ENCODE peak calls at places on chromosomes 12 and 14, in four cellular contexts. One of them, this sample, is unnamed.

GRCh38 chr12:2242206-2242605 is 189.4 kb downstream of the CACNA1C start:
- DNase-seq in HCT116: no peak
- DNase-seq in HepG2: no peak
- DNase-seq in SK-N-SH: no peak
- DNase-seq in this sample: no peak

GRCh38 chr14:103512701-103513611 is 9.7 kb downstream of the CKB start:
- DNase-seq in SK-N-SH: no peak
- DNase-seq in HepG2: no peak
- DNase-seq in HCT116: no peak
- DNase-seq in this sample: no peak

GRCh38 chr12:27505124-27505523 is 18.9 kb upstream of the PPFIBP1 start:
- DNase-seq in HCT116: no peak
- DNase-seq in SK-N-SH: no peak
- DNase-seq in HepG2: no peak
- DNase-seq in this sample: no peak

GRCh38 chr14:95808371-95808770 is 68.3 kb upstream of the TUNAR start:
- DNase-seq in HepG2: no peak
- DNase-seq in HCT116: no peak
- DNase-seq in SK-N-SH: no peak
- DNase-seq in this sample: no peak

GRCh38 chr12:47231456-47231855 is 151.7 kb upstream of the AMIGO2 start:
- DNase-seq in HepG2: no peak
- DNase-seq in HCT116: no peak
- DNase-seq in SK-N-SH: no peak
- DNase-seq in this sample: no peak

GRCh38 chr14:23817164-23817767 is 136.3 kb upstream of the DHRS4 start:
- DNase-seq in HepG2: no peak
- DNase-seq in SK-N-SH: no peak
- DNase-seq in HCT116: no peak
- DNase-seq in this sample: no peak

GRCh38 chr12:111758120-111758561 is 8.6 kb upstream of the ALDH2 start:
- DNase-seq in SK-N-SH: no peak
- DNase-seq in HepG2: no peak
- DNase-seq in HCT116: no peak
- DNase-seq in this sample: no peak

GRCh38 chr12:119486599-119487154 is 106.9 kb upstream of the TMEM233 start:
- DNase-seq in HCT116: no peak
- DNase-seq in SK-N-SH: peak
- DNase-seq in HepG2: no peak
- DNase-seq in this sample: no peak

GRCh38 chr14:53306267-53306721 is 153.2 kb upstream of the DDHD1 start:
- DNase-seq in HepG2: peak
- DNase-seq in HCT116: peak
- DNase-seq in SK-N-SH: peak
- DNase-seq in this sample: peak

GRCh38 chr14:78232666-78233065 is 62.5 kb downstream of the NRXN3 start:
- DNase-seq in HCT116: no peak
- DNase-seq in HepG2: no peak
- DNase-seq in SK-N-SH: no peak
- DNase-seq in this sample: no peak

GRCh38 chr12:26691234-26691970 is 141.6 kb downstream of the ITPR2 start:
- DNase-seq in HepG2: peak
- DNase-seq in HCT116: peak
- DNase-seq in SK-N-SH: no peak
- DNase-seq in this sample: peak

GRCh38 chr14:87883750-87884149 is 109.2 kb downstream of the GALC start:
- DNase-seq in SK-N-SH: no peak
- DNase-seq in HepG2: no peak
- DNase-seq in HCT116: no peak
- DNase-seq in this sample: no peak

GRCh38 chr14:20782280-20782890 is 1.3 kb downstream of the RNASE6 start:
- DNase-seq in HCT116: no peak
- DNase-seq in SK-N-SH: no peak
- DNase-seq in HepG2: no peak
- DNase-seq in this sample: no peak

GRCh38 chr12:70550180-70550577 is 87.0 kb downstream of the PTPRB start:
- DNase-seq in SK-N-SH: no peak
- DNase-seq in HepG2: no peak
- DNase-seq in HCT116: no peak
- DNase-seq in this sample: no peak

GRCh38 chr12:89162704-89163261 is 189.5 kb downstream of the DUSP6 start:
- DNase-seq in SK-N-SH: no peak
- DNase-seq in HepG2: no peak
- DNase-seq in HCT116: peak
- DNase-seq in this sample: no peak

GRCh38 chr12:120350576-120351350 is 18.2 kb downstream of the MSI1 start:
- DNase-seq in SK-N-SH: no peak
- DNase-seq in HCT116: no peak
- DNase-seq in HepG2: no peak
- DNase-seq in this sample: no peak

GRCh38 chr12:108043750-108044149 is 85.3 kb upstream of the WSCD2 start:
- DNase-seq in HepG2: no peak
- DNase-seq in SK-N-SH: no peak
- DNase-seq in HCT116: no peak
- DNase-seq in this sample: no peak

GRCh38 chr12:66403746-66404145 is 101.5 kb downstream of the HELB start:
- DNase-seq in SK-N-SH: peak
- DNase-seq in HepG2: no peak
- DNase-seq in HCT116: no peak
- DNase-seq in this sample: no peak

GRCh38 chr14:85293820-85294219 is 236.1 kb upstream of the FLRT2 start:
- DNase-seq in HCT116: no peak
- DNase-seq in SK-N-SH: no peak
- DNase-seq in HepG2: no peak
- DNase-seq in this sample: no peak

GRCh38 chr12:9757433-9758025 is 3.2 kb downstream of the CD69 start:
- DNase-seq in HCT116: no peak
- DNase-seq in HepG2: no peak
- DNase-seq in SK-N-SH: no peak
- DNase-seq in this sample: no peak

GRCh38 chr12:24307716-24308335 is 358.4 kb upstream of the SOX5 start:
- DNase-seq in HCT116: no peak
- DNase-seq in HepG2: no peak
- DNase-seq in SK-N-SH: no peak
- DNase-seq in this sample: no peak

GRCh38 chr12:103771466-103771865 is 69.6 kb downstream of the NT5DC3 start:
- DNase-seq in SK-N-SH: peak
- DNase-seq in HepG2: peak
- DNase-seq in HCT116: no peak
- DNase-seq in this sample: peak

GRCh38 chr12:50240096-50240791 is 43.1 kb downstream of the LIMA1 start:
- DNase-seq in SK-N-SH: no peak
- DNase-seq in HCT116: no peak
- DNase-seq in HepG2: no peak
- DNase-seq in this sample: no peak

GRCh38 chr12:70608184-70608583 is 29.0 kb downstream of the PTPRB start:
- DNase-seq in HepG2: no peak
- DNase-seq in SK-N-SH: no peak
- DNase-seq in HCT116: no peak
- DNase-seq in this sample: no peak

GRCh38 chr12:1056390-1056789 is 65.4 kb downstream of the ERC1 start:
- DNase-seq in HCT116: no peak
- DNase-seq in HepG2: no peak
- DNase-seq in SK-N-SH: no peak
- DNase-seq in this sample: no peak

GRCh38 chr14:21074398-21075272 is 4.5 kb downstream of the ARHGEF40 start:
- DNase-seq in SK-N-SH: no peak
- DNase-seq in HCT116: no peak
- DNase-seq in HepG2: no peak
- DNase-seq in this sample: no peak

GRCh38 chr12:68896881-68897540 is 36.0 kb downstream of the CPM start:
- DNase-seq in HepG2: no peak
- DNase-seq in HCT116: no peak
- DNase-seq in SK-N-SH: no peak
- DNase-seq in this sample: no peak

GRCh38 chr12:4648499-4649357 is at the start of the genes AKAP3 and NDUFA9:
- DNase-seq in HepG2: peak
- DNase-seq in SK-N-SH: peak
- DNase-seq in HCT116: peak
- DNase-seq in this sample: peak

GRCh38 chr14:61652526-61653262 is 42.6 kb upstream of the HIF1A start:
- DNase-seq in HCT116: no peak
- DNase-seq in SK-N-SH: no peak
- DNase-seq in HepG2: no peak
- DNase-seq in this sample: no peak

GRCh38 chr12:27151479-27151878 is 69.1 kb upstream of the C12orf71 start:
- DNase-seq in HCT116: no peak
- DNase-seq in HepG2: no peak
- DNase-seq in SK-N-SH: no peak
- DNase-seq in this sample: no peak

GRCh38 chr12:93729934-93730333 is 52.8 kb downstream of the CRADD start:
- DNase-seq in HepG2: no peak
- DNase-seq in HCT116: no peak
- DNase-seq in SK-N-SH: no peak
- DNase-seq in this sample: no peak

GRCh38 chr14:104555621-104556255 is 23.8 kb upstream of the C14orf180 start:
- DNase-seq in HCT116: no peak
- DNase-seq in HepG2: no peak
- DNase-seq in SK-N-SH: no peak
- DNase-seq in this sample: no peak

GRCh38 chr12:71636704-71637115 is 26.9 kb downstream of the ZFC3H1 start:
- DNase-seq in HCT116: peak
- DNase-seq in SK-N-SH: peak
- DNase-seq in HepG2: peak
- DNase-seq in this sample: peak

GRCh38 chr14:46048127-46048526 is 603.5 kb downstream of the RPL10L start:
- DNase-seq in SK-N-SH: peak
- DNase-seq in HepG2: peak
- DNase-seq in HCT116: peak
- DNase-seq in this sample: no peak

GRCh38 chr12:54970741-54971140 is 13.8 kb downstream of the TESPA1 start:
- DNase-seq in HepG2: no peak
- DNase-seq in HCT116: no peak
- DNase-seq in SK-N-SH: no peak
- DNase-seq in this sample: no peak

GRCh38 chr12:131775904-131776889 is 52.0 kb upstream of the MMP17 start:
- DNase-seq in SK-N-SH: no peak
- DNase-seq in HepG2: no peak
- DNase-seq in HCT116: no peak
- DNase-seq in this sample: no peak

DNA sequence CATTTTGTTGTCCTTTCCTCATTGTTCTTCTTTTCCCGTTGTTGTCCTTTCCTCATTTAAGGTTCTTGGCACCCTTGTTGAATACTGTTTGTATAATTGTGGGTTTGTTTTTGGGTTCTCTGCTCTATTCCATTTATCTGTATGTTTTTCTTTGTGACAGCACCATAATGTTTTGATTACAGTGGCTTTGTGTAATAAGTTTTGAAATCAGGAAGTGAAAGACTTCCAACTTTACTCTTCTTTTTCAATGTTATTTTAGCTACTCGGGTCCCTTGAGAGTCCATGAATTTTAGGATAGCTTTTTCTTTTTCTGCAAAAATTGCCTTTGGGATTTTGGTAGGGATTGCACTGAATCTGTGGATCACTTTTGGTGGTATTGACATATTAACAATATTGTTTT is 28.1 kb downstream of the ETNK1 start:
- DNase-seq in SK-N-SH: no peak
- DNase-seq in HCT116: no peak
- DNase-seq in HepG2: no peak
- DNase-seq in this sample: no peak
- TF ChIP-seq ELF1 in SK-N-SH: no peak
- TF ChIP-seq ELF1 in HCT116: no peak
- TF ChIP-seq ELF1 in HepG2: no peak
- TF ChIP-seq ELF1 in this sample: no peak

DNA sequence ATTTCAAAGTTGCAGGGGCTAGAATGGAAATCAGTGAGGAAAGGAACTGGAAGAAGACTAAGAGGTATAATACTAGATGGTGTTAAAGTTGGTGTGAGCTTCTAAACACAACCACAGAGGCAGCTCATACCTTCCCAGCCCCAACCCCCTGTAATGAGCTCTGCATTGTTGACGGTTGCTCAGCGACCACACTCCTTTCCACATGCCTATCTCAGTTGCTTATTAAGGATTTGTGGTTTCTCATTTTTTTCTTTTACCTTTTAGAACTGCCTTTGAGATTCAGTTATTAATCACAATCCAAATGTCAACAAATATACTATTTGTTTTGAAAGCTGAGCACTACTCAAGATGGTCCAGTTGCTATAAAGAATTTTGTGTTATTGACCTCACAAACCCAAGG is 62.1 kb upstream of the KIF21A start:
- DNase-seq in HepG2: no peak
- DNase-seq in HCT116: no peak
- DNase-seq in SK-N-SH: no peak
- DNase-seq in this sample: no peak
- TF ChIP-seq ELF1 in HepG2: no peak
- TF ChIP-seq ELF1 in HCT116: no peak
- TF ChIP-seq ELF1 in SK-N-SH: no peak
- TF ChIP-seq ELF1 in this sample: no peak

GRCh38 chr12:130715996-130716917 is at the start of gene RIMBP2:
- DNase-seq in HCT116: no peak
- DNase-seq in HepG2: no peak
- DNase-seq in SK-N-SH: peak
- DNase-seq in this sample: no peak

GRCh38 chr12:130716918-130717306 is 813 bp upstream of the RIMBP2 start:
- DNase-seq in HepG2: no peak
- DNase-seq in HCT116: no peak
- DNase-seq in SK-N-SH: no peak
- DNase-seq in this sample: no peak

GRCh38 chr12:130714591-130715149 is 1.4 kb downstream of the RIMBP2 start:
- DNase-seq in HepG2: no peak
- DNase-seq in SK-N-SH: peak
- DNase-seq in HCT116: no peak
- DNase-seq in this sample: no peak

GRCh38 chr12:130714091-130714590 is 2.0 kb downstream of the RIMBP2 start:
- DNase-seq in HCT116: no peak
- DNase-seq in HepG2: no peak
- DNase-seq in SK-N-SH: peak
- DNase-seq in this sample: no peak

GRCh38 chr12:130715150-130715995 is 726 bp downstream of the RIMBP2 start:
- DNase-seq in HepG2: no peak
- DNase-seq in SK-N-SH: peak
- DNase-seq in HCT116: no peak
- DNase-seq in this sample: no peak
- TF ChIP-seq ELF1 in HepG2: no peak
- TF ChIP-seq ELF1 in SK-N-SH: no peak
- TF ChIP-seq ELF1 in HCT116: no peak
- TF ChIP-seq ELF1 in this sample: no peak

GRCh38 chr12:101089271-101089670 is 120.8 kb downstream of the SLC5A8 start:
- DNase-seq in HepG2: no peak
- DNase-seq in HCT116: no peak
- DNase-seq in SK-N-SH: no peak
- DNase-seq in this sample: no peak

GRCh38 chr12:101087903-101088302 is 122.1 kb downstream of the SLC5A8 start:
- DNase-seq in HepG2: peak
- DNase-seq in HCT116: no peak
- DNase-seq in SK-N-SH: no peak
- DNase-seq in this sample: no peak

DNA sequence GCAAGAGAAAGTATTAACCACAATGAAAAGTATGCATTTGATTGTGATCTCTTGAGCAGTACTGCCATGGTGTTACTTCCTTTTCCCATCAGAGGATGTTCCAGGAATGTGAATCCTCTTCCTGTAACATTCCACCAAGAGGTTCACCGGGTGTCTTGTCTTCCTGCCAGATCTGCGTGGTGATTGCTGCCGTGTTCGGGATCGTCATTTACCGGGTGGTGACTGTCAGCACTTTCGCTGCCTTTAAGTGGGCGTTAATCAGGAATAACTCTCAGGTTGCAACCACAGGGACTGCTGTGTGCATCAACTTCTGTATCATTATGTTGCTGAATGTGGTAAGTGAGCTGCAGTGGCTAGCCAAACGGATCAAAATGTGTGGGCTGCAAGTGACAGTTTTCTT is 123.5 kb downstream of the SLC5A8 start:
- DNase-seq in HCT116: no peak
- DNase-seq in HepG2: no peak
- DNase-seq in SK-N-SH: no peak
- DNase-seq in this sample: no peak
- TF ChIP-seq ELF1 in HCT116: no peak
- TF ChIP-seq ELF1 in HepG2: no peak
- TF ChIP-seq ELF1 in SK-N-SH: no peak
- TF ChIP-seq ELF1 in this sample: no peak

This sample was measured in K562.